ENCODE peak calls at places on chromosome 6, in five cellular contexts. B is A673, M is hepatocyte, W is SK-N-MC, Z is PC-3. U is an unnamed sample.
A peak's percentile ranks its signal among the peaks of the same experiment; 100 is the strongest.

GRCh38 chr6:121405306-121405705 is 30.1 kb upstream of the GJA1 start:
- DNase-seq in B (no peak), M (no peak), W (no peak), Z (no peak), U (no peak)

GRCh38 chr6:151317206-151317994 is 74.0 kb downstream of the ZBTB2 start:
- DNase-seq in B (no peak), M (peak; percentile 13), W (no peak), Z (peak; percentile 62), U (peak; percentile 77)

GRCh38 chr6:72245565-72245964 is 359.2 kb downstream of the RIMS1 start:
- DNase-seq in B (peak; percentile 24), M (no peak), W (no peak), Z (peak; percentile 24), U (no peak)

GRCh38 chr6:168032383-168032760 is 34.9 kb downstream of the KIF25 start:
- DNase-seq in B (no peak), M (peak; percentile 61), W (no peak), Z (peak; percentile 50), U (peak; percentile 90)

GRCh38 chr6:121592955-121593665 is 157.7 kb downstream of the GJA1 start:
- DNase-seq in B (peak; percentile 23), M (no peak), W (no peak), Z (no peak), U (no peak)

GRCh38 chr6:168095171-168095691 is 16.2 kb upstream of the FRMD1 start:
- DNase-seq in B (no peak), M (no peak), W (no peak), Z (no peak), U (no peak)

GRCh38 chr6:156883497-156884252 is 106.5 kb downstream of the ARID1B start:
- DNase-seq in B (no peak), M (peak; percentile 29), W (no peak), Z (no peak), U (peak; percentile 27)

GRCh38 chr6:36546664-36546957 is 668 bp downstream of the STK38 start:
- DNase-seq in B (peak; percentile 10), M (no peak), W (no peak), Z (no peak), U (no peak)

GRCh38 chr6:149897015-149897697 is 757 bp downstream of the RAET1E start:
- DNase-seq in B (peak; percentile 17), M (no peak), W (no peak), Z (peak; percentile 83), U (peak; percentile 97)

GRCh38 chr6:17098538-17098937 is 3.3 kb upstream of the STMND1 start:
- DNase-seq in B (no peak), M (peak; percentile 71), W (no peak), Z (peak; percentile 54), U (peak; percentile 22)

GRCh38 chr6:54441687-54442248 is 133.5 kb downstream of the TINAG start:
- DNase-seq in B (no peak), M (no peak), W (no peak), Z (no peak), U (no peak)

GRCh38 chr6:44563397-44563796 is 175.9 kb downstream of the CDC5L start:
- DNase-seq in B (no peak), M (no peak), W (no peak), Z (peak; percentile 16), U (peak; percentile 27)

GRCh38 chr6:84093405-84094049 is 60.0 kb downstream of the MRAP2 start:
- DNase-seq in B (peak; percentile 51), M (no peak), W (no peak), Z (no peak), U (no peak)

GRCh38 chr6:31407699-31408098 is 4.3 kb downstream of the MICA start:
- DNase-seq in B (no peak), M (no peak), W (no peak), Z (peak; percentile 66), U (peak; percentile 81)

GRCh38 chr6:159978291-159979135 is 9.6 kb downstream of the IGF2R start:
- DNase-seq in B (no peak), M (no peak), W (no peak), Z (peak; percentile 67), U (no peak)

DNA sequence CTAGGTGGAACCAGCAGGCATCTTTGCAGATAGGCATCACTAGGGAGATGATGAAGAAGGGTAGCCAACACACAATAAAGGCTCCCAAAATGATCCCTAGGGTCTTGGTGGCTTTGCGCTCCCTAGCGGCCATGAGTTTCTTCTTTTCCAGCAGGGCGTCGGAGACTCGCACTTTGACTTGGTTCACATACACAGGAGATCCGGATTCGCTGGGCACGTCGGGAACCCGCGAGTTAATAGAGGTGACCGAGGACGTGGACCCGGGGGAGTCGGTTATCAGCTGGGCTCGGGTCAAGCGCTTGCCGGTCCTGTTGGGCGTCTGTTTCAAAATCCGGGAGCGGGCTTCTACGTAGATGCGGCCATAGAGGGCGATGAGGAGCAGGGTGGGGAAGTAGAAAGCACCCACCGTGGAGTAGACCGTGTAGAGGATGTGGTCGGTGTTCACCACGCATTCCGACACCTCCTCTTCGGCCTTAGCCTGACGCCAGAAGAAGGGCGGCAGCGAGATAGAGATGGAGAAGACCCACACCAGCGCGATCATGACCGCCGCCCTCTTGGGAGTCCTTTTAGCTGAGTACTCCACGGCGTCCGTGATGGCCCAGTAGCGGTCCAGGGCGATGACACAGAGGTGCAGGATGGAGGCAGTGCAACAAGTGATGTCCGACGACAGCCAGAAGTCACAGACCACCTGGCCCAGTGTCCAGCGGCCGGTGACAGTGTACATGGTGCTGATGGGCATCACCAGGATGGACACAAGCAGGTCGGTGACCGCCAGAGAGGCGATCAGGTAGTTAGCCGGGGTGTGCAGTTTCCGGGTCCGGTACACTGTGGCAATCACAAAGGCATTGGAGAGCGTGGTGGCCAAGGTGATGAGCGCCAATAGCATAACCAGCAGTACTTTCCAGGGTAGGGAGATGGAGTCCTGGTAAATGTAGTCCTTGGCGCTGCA is 658 bp downstream of the HTR1B start:
- DNase-seq in B (no peak), M (peak; percentile 30), W (no peak), Z (no peak), U (no peak)
- TF ChIP-seq EZH2 in B (no peak), M (no peak), W (no peak), Z (no peak), U (no peak)

GRCh38 chr6:137487181-137487910 is 6.8 kb downstream of the OLIG3 start:
- DNase-seq in B (no peak), M (no peak), W (no peak), Z (no peak), U (no peak)

GRCh38 chr6:137489410-137490371 is 4.5 kb downstream of the OLIG3 start:
- DNase-seq in B (no peak), M (no peak), W (no peak), Z (no peak), U (no peak)

GRCh38 chr6:137490506-137490905 is 3.7 kb downstream of the OLIG3 start:
- DNase-seq in B (no peak), M (no peak), W (no peak), Z (no peak), U (no peak)

GRCh38 chr6:137487947-137488735 is 6.1 kb downstream of the OLIG3 start:
- DNase-seq in B (no peak), M (no peak), W (no peak), Z (no peak), U (no peak)

GRCh38 chr6:137488736-137489409 is 5.3 kb downstream of the OLIG3 start:
- DNase-seq in B (no peak), M (no peak), W (no peak), Z (no peak), U (no peak)
- TF ChIP-seq EZH2 in B (peak; percentile 32), M (no peak), W (no peak), Z (no peak), U (no peak)

GRCh38 chr6:63636516-63636968 is 940 bp downstream of the PHF3 start:
- DNase-seq in B (peak; percentile 64), M (peak; percentile 69), W (no peak), Z (peak; percentile 16), U (peak; percentile 69)

GRCh38 chr6:63634630-63635029 is 972 bp upstream of the PHF3 start:
- DNase-seq in B (no peak), M (peak; percentile 12), W (no peak), Z (no peak), U (no peak)

GRCh38 chr6:63637865-63638445 is 2.4 kb downstream of the PHF3 start:
- DNase-seq in B (peak; percentile 18), M (no peak), W (no peak), Z (peak; percentile 18), U (peak; percentile 40)

GRCh38 chr6:63635563-63636515 is at the start of gene PHF3:
- DNase-seq in B (peak; percentile 95), M (peak; percentile 98), W (no peak), Z (peak; percentile 82), U (peak; percentile 98)

GRCh38 chr6:63635165-63635562 is 438 bp upstream of the PHF3 start:
- DNase-seq in B (no peak), M (no peak), W (no peak), Z (no peak), U (no peak)
- TF ChIP-seq EZH2 in B (no peak), M (no peak), W (no peak), Z (no peak), U (no peak)

DNA sequence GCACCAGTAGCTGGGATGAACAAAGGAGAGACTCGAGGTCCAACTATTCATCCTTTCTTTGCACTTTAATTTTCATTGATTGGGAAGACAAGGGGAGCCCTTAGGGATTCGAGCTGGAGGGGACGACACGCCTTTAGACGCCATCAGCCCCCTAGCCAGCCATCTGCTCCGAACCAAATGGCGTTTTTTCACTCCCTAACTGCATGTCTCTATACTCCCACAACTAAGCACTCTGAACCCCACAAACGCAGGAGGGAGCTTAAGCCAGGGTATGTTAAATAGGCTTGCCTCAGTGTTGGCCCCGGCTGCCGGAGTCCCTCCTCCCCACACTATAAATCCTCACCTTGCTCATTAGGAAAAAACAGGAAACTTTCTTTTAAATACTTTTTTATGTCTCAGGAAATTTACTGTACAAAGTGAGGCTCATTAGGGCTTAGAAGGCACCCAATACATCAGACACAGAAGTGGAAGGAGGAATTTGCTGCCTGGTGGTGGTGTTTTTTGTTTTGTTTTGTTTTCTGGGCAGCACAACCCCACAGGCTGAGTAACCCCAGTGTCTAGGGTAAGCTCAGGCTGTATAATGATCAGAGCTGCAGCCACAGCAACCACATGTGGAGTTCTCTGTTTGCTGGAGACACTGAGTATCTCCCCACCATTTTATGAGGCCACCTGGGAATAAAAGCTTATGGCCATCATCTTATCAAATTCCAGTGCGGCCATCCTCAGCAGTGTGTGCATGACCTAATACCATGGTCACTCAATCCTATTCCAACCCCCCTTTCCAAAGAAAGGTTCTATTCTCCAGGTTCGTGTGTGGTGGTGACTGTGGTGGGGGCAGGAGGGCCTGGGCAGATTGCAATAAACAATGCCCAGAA is 3.2 kb upstream of the DLL1 start:
- DNase-seq in B (no peak), M (no peak), W (no peak), Z (no peak), U (no peak)
- TF ChIP-seq EZH2 in B (no peak), M (no peak), W (no peak), Z (no peak), U (no peak)

GRCh38 chr6:136989591-136990578 is 54.9 kb downstream of the IL20RA start:
- DNase-seq in B (no peak), M (peak; percentile 28), W (no peak), Z (no peak), U (peak; percentile 28)
- TF ChIP-seq EZH2 in B (no peak), M (no peak), W (no peak), Z (no peak), U (peak; percentile 78)